ENCODE peak calls at places on chromosome 6, in six cellular contexts. One of them, this sample, is unnamed.

GRCh38 chr6:7805828-7806227 is 79.9 kb downstream of the BMP6 start:
- DNase-seq in ascending aorta: no peak
- DNase-seq in endothelial cell: no peak
- DNase-seq in fibroblast of lung: no peak
- DNase-seq in smooth muscle cell of the brain vasculature: no peak
- DNase-seq in NAMALWA: no peak
- DNase-seq in this sample: no peak

GRCh38 chr6:33815854-33816253 is 12.1 kb upstream of the MLN start:
- DNase-seq in ascending aorta: no peak
- DNase-seq in endothelial cell: peak; percentile 39
- DNase-seq in fibroblast of lung: no peak
- DNase-seq in smooth muscle cell of the brain vasculature: no peak
- DNase-seq in NAMALWA: peak; percentile 52
- DNase-seq in this sample: no peak

GRCh38 chr6:102520981-102521380 is 1127.5 kb downstream of the GRIK2 start:
- DNase-seq in ascending aorta: no peak
- DNase-seq in endothelial cell: no peak
- DNase-seq in fibroblast of lung: no peak
- DNase-seq in smooth muscle cell of the brain vasculature: no peak
- DNase-seq in NAMALWA: no peak
- DNase-seq in this sample: no peak

GRCh38 chr6:6741264-6741663 is 152.7 kb downstream of the LY86 start:
- DNase-seq in ascending aorta: no peak
- DNase-seq in endothelial cell: no peak
- DNase-seq in fibroblast of lung: no peak
- DNase-seq in smooth muscle cell of the brain vasculature: no peak
- DNase-seq in NAMALWA: no peak
- DNase-seq in this sample: no peak

GRCh38 chr6:14857501-14857900 is 388.4 kb upstream of the JARID2 start:
- DNase-seq in ascending aorta: peak; percentile 68
- DNase-seq in endothelial cell: no peak
- DNase-seq in fibroblast of lung: no peak
- DNase-seq in smooth muscle cell of the brain vasculature: no peak
- DNase-seq in NAMALWA: no peak
- DNase-seq in this sample: no peak

GRCh38 chr6:168648240-168648639 is 207.3 kb downstream of the SMOC2 start:
- DNase-seq in ascending aorta: no peak
- DNase-seq in endothelial cell: no peak
- DNase-seq in fibroblast of lung: no peak
- DNase-seq in smooth muscle cell of the brain vasculature: no peak
- DNase-seq in NAMALWA: no peak
- DNase-seq in this sample: no peak

GRCh38 chr6:36627141-36627540 is 33.0 kb downstream of the SRSF3 start:
- DNase-seq in ascending aorta: peak; percentile 53
- DNase-seq in endothelial cell: no peak
- DNase-seq in fibroblast of lung: no peak
- DNase-seq in smooth muscle cell of the brain vasculature: no peak
- DNase-seq in NAMALWA: no peak
- DNase-seq in this sample: no peak

GRCh38 chr6:127791779-127792528 is 108.9 kb downstream of the THEMIS start:
- DNase-seq in ascending aorta: no peak
- DNase-seq in endothelial cell: no peak
- DNase-seq in fibroblast of lung: no peak
- DNase-seq in smooth muscle cell of the brain vasculature: no peak
- DNase-seq in NAMALWA: no peak
- DNase-seq in this sample: no peak

GRCh38 chr6:93575495-93575894 is 156.1 kb upstream of the EPHA7 start:
- DNase-seq in ascending aorta: no peak
- DNase-seq in endothelial cell: no peak
- DNase-seq in fibroblast of lung: no peak
- DNase-seq in smooth muscle cell of the brain vasculature: no peak
- DNase-seq in NAMALWA: no peak
- DNase-seq in this sample: no peak

GRCh38 chr6:170098428-170099170 is 192.3 kb downstream of the DLL1 start:
- DNase-seq in ascending aorta: peak; percentile 54
- DNase-seq in endothelial cell: peak; percentile 1
- DNase-seq in fibroblast of lung: no peak
- DNase-seq in smooth muscle cell of the brain vasculature: no peak
- DNase-seq in NAMALWA: no peak
- DNase-seq in this sample: no peak

GRCh38 chr6:158039178-158039557 is 57.5 kb downstream of the SYNJ2 start:
- DNase-seq in ascending aorta: no peak
- DNase-seq in endothelial cell: no peak
- DNase-seq in fibroblast of lung: no peak
- DNase-seq in smooth muscle cell of the brain vasculature: no peak
- DNase-seq in NAMALWA: no peak
- DNase-seq in this sample: peak; percentile 74

GRCh38 chr6:42911171-42912021 is 4.5 kb upstream of the PTCRA start:
- DNase-seq in ascending aorta: no peak
- DNase-seq in endothelial cell: peak; percentile 55
- DNase-seq in fibroblast of lung: no peak
- DNase-seq in smooth muscle cell of the brain vasculature: no peak
- DNase-seq in NAMALWA: no peak
- DNase-seq in this sample: no peak

GRCh38 chr6:34531580-34532201 is 24.4 kb downstream of the SPDEF start:
- DNase-seq in ascending aorta: no peak
- DNase-seq in endothelial cell: no peak
- DNase-seq in fibroblast of lung: peak; percentile 33
- DNase-seq in smooth muscle cell of the brain vasculature: peak; percentile 64
- DNase-seq in NAMALWA: peak; percentile 99
- DNase-seq in this sample: no peak

GRCh38 chr6:14520029-14520428 is 402.5 kb downstream of the CD83 start:
- DNase-seq in ascending aorta: no peak
- DNase-seq in endothelial cell: no peak
- DNase-seq in fibroblast of lung: no peak
- DNase-seq in smooth muscle cell of the brain vasculature: no peak
- DNase-seq in NAMALWA: no peak
- DNase-seq in this sample: no peak

GRCh38 chr6:26300828-26301227 is 64.2 kb upstream of the BTN3A2 start:
- DNase-seq in ascending aorta: no peak
- DNase-seq in endothelial cell: no peak
- DNase-seq in fibroblast of lung: no peak
- DNase-seq in smooth muscle cell of the brain vasculature: no peak
- DNase-seq in NAMALWA: no peak
- DNase-seq in this sample: no peak

GRCh38 chr6:155493694-155494143 is 38.1 kb upstream of the NOX3 start:
- DNase-seq in ascending aorta: peak; percentile 92
- DNase-seq in endothelial cell: no peak
- DNase-seq in fibroblast of lung: peak; percentile 99
- DNase-seq in smooth muscle cell of the brain vasculature: peak; percentile 90
- DNase-seq in NAMALWA: no peak
- DNase-seq in this sample: peak; percentile 74

GRCh38 chr6:151675746-151676459 is 131.6 kb upstream of the ESR1 start:
- DNase-seq in ascending aorta: no peak
- DNase-seq in endothelial cell: peak; percentile 50
- DNase-seq in fibroblast of lung: peak; percentile 17
- DNase-seq in smooth muscle cell of the brain vasculature: no peak
- DNase-seq in NAMALWA: peak; percentile 56
- DNase-seq in this sample: no peak

GRCh38 chr6:5684320-5684719 is 322.4 kb downstream of the NRN1 start:
- DNase-seq in ascending aorta: no peak
- DNase-seq in endothelial cell: no peak
- DNase-seq in fibroblast of lung: peak; percentile 68
- DNase-seq in smooth muscle cell of the brain vasculature: peak; percentile 23
- DNase-seq in NAMALWA: no peak
- DNase-seq in this sample: peak; percentile 48

GRCh38 chr6:5637714-5638113 is 369.0 kb downstream of the NRN1 start:
- DNase-seq in ascending aorta: no peak
- DNase-seq in endothelial cell: no peak
- DNase-seq in fibroblast of lung: no peak
- DNase-seq in smooth muscle cell of the brain vasculature: no peak
- DNase-seq in NAMALWA: no peak
- DNase-seq in this sample: no peak

GRCh38 chr6:31007694-31008093 is 2.6 kb upstream of the MUC22 start:
- DNase-seq in ascending aorta: no peak
- DNase-seq in endothelial cell: no peak
- DNase-seq in fibroblast of lung: peak; percentile 65
- DNase-seq in smooth muscle cell of the brain vasculature: no peak
- DNase-seq in NAMALWA: no peak
- DNase-seq in this sample: no peak

GRCh38 chr6:53090576-53090975 is 25.4 kb downstream of the FBXO9 start:
- DNase-seq in ascending aorta: no peak
- DNase-seq in endothelial cell: no peak
- DNase-seq in fibroblast of lung: peak; percentile 29
- DNase-seq in smooth muscle cell of the brain vasculature: no peak
- DNase-seq in NAMALWA: no peak
- DNase-seq in this sample: no peak

GRCh38 chr6:4294636-4295035 is 159.3 kb upstream of the ECI2 start:
- DNase-seq in ascending aorta: no peak
- DNase-seq in endothelial cell: no peak
- DNase-seq in fibroblast of lung: no peak
- DNase-seq in smooth muscle cell of the brain vasculature: no peak
- DNase-seq in NAMALWA: no peak
- DNase-seq in this sample: no peak

GRCh38 chr6:152954443-152954842 is 28.4 kb downstream of the FBXO5 start:
- DNase-seq in ascending aorta: no peak
- DNase-seq in endothelial cell: no peak
- DNase-seq in fibroblast of lung: no peak
- DNase-seq in smooth muscle cell of the brain vasculature: no peak
- DNase-seq in NAMALWA: no peak
- DNase-seq in this sample: no peak

GRCh38 chr6:55276745-55277627 is 50.3 kb upstream of the GFRAL start:
- DNase-seq in ascending aorta: no peak
- DNase-seq in endothelial cell: peak; percentile 34
- DNase-seq in fibroblast of lung: peak; percentile 88
- DNase-seq in smooth muscle cell of the brain vasculature: peak; percentile 32
- DNase-seq in NAMALWA: peak; percentile 63
- DNase-seq in this sample: peak; percentile 21

GRCh38 chr6:18242062-18242851 is 22.1 kb downstream of the DEK start:
- DNase-seq in ascending aorta: no peak
- DNase-seq in endothelial cell: no peak
- DNase-seq in fibroblast of lung: peak; percentile 90
- DNase-seq in smooth muscle cell of the brain vasculature: no peak
- DNase-seq in NAMALWA: no peak
- DNase-seq in this sample: no peak

GRCh38 chr6:35810831-35811698 is 5.9 kb downstream of the LHFPL5 start:
- DNase-seq in ascending aorta: no peak
- DNase-seq in endothelial cell: no peak
- DNase-seq in fibroblast of lung: peak; percentile 34
- DNase-seq in smooth muscle cell of the brain vasculature: no peak
- DNase-seq in NAMALWA: no peak
- DNase-seq in this sample: no peak

GRCh38 chr6:150267686-150268561 is 100.9 kb upstream of the IYD start:
- DNase-seq in ascending aorta: no peak
- DNase-seq in endothelial cell: no peak
- DNase-seq in fibroblast of lung: peak; percentile 52
- DNase-seq in smooth muscle cell of the brain vasculature: no peak
- DNase-seq in NAMALWA: no peak
- DNase-seq in this sample: no peak

GRCh38 chr6:108734336-108734922 is 113.8 kb upstream of the ARMC2 start:
- DNase-seq in ascending aorta: peak; percentile 44
- DNase-seq in endothelial cell: no peak
- DNase-seq in fibroblast of lung: no peak
- DNase-seq in smooth muscle cell of the brain vasculature: no peak
- DNase-seq in NAMALWA: no peak
- DNase-seq in this sample: no peak

GRCh38 chr6:15500901-15501805 is 161.7 kb downstream of the DTNBP1 start:
- DNase-seq in ascending aorta: no peak
- DNase-seq in endothelial cell: no peak
- DNase-seq in fibroblast of lung: no peak
- DNase-seq in smooth muscle cell of the brain vasculature: no peak
- DNase-seq in NAMALWA: no peak
- DNase-seq in this sample: no peak

GRCh38 chr6:64294034-64294433 is 658.4 kb downstream of the PHF3 start:
- DNase-seq in ascending aorta: no peak
- DNase-seq in endothelial cell: no peak
- DNase-seq in fibroblast of lung: peak; percentile 11
- DNase-seq in smooth muscle cell of the brain vasculature: no peak
- DNase-seq in NAMALWA: no peak
- DNase-seq in this sample: no peak